ENCODE peak calls at places on chromosomes 12 and 14, in ten cellular contexts. W, A, R, L, B, G, N, Z, S and F are unnamed samples.

GRCh38 chr14:91624757-91625156 is 107.1 kb downstream of the CATSPERB start:
- DNase-seq in G (no peak), L (no peak), W (no peak), N (no peak), R (no peak), A (no peak), B (no peak), Z (no peak), S (no peak), F (no peak)

GRCh38 chr12:130345292-130345691 is 7.6 kb downstream of the PIWIL1 start:
- DNase-seq in G (no peak), L (no peak), W (no peak), N (no peak), S (no peak), R (no peak), B (no peak), A (no peak), Z (no peak), F (no peak)

GRCh38 chr14:90489916-90490726 is 93.3 kb downstream of the CALM1 start:
- DNase-seq in A (peak; percentile 5), Z (no peak), L (no peak), R (peak; percentile 19), S (no peak), N (no peak), G (no peak), B (no peak), W (no peak), F (no peak)

GRCh38 chr14:50831704-50832130 is 755 bp upstream of the NIN start:
- DNase-seq in N (no peak), Z (peak; percentile 45), G (no peak), W (no peak), S (no peak), B (no peak), R (no peak), L (no peak), A (no peak), F (no peak)

GRCh38 chr14:60235440-60235839 is 13.6 kb upstream of the PPM1A start:
- DNase-seq in B (no peak), L (no peak), Z (no peak), G (no peak), S (no peak), N (no peak), A (no peak), W (no peak), R (no peak), F (no peak)

GRCh38 chr14:77603654-77604270 is 12.7 kb downstream of the SPTLC2 start:
- DNase-seq in R (no peak), G (peak; percentile 22), B (no peak), A (peak; percentile 48), S (peak; percentile 59), Z (no peak), N (peak; percentile 87), W (peak; percentile 71), L (peak; percentile 58), F (no peak)

GRCh38 chr12:54033106-54033979 is 493 bp downstream of the HOXC5 start:
- DNase-seq in G (no peak), W (no peak), S (no peak), A (no peak), R (no peak), B (no peak), Z (peak; percentile 47), L (peak; percentile 61), N (peak; percentile 69), F (peak; percentile 61)

GRCh38 chr12:56193025-56193578 is 3.8 kb upstream of the SMARCC2 start:
- DNase-seq in W (peak; percentile 97), L (peak; percentile 87), A (peak; percentile 93), R (peak; percentile 94), S (peak; percentile 93), N (peak; percentile 86), G (no peak), Z (peak; percentile 96), B (peak; percentile 78), F (peak; percentile 85)

GRCh38 chr14:41280745-41281144 is 325.9 kb upstream of the LRFN5 start:
- DNase-seq in Z (peak; percentile 64), W (no peak), N (no peak), G (no peak), B (no peak), A (peak; percentile 69), S (no peak), R (peak; percentile 17), L (no peak), F (no peak)

GRCh38 chr14:95533822-95534221 is 1.0 kb upstream of the GLRX5 start:
- DNase-seq in A (no peak), N (no peak), S (no peak), R (no peak), Z (peak; percentile 23), L (no peak), W (no peak), G (no peak), B (peak; percentile 30), F (peak; percentile 13)

GRCh38 chr14:75307700-75308379 is 29.2 kb downstream of the FOS start:
- DNase-seq in Z (peak; percentile 96), W (peak; percentile 97), S (peak; percentile 94), R (peak; percentile 90), A (peak; percentile 90), B (peak; percentile 91), L (peak; percentile 84), G (peak; percentile 83), N (peak; percentile 91), F (peak; percentile 77)

GRCh38 chr14:100470523-100470897 is 116.7 kb downstream of the BEGAIN start:
- DNase-seq in G (no peak), S (no peak), W (no peak), A (no peak), L (no peak), N (peak; percentile 47), Z (no peak), B (no peak), R (no peak), F (no peak)

GRCh38 chr14:79514700-79515099 is 696.6 kb downstream of the DIO2 start:
- DNase-seq in B (no peak), N (no peak), W (no peak), A (peak; percentile 33), R (peak; percentile 92), L (no peak), G (no peak), Z (peak; percentile 2), S (no peak), F (peak; percentile 23)

GRCh38 chr12:79358716-79359341 is 331.9 kb downstream of the PAWR start:
- DNase-seq in L (no peak), B (no peak), W (no peak), G (no peak), N (no peak), R (peak; percentile 52), A (no peak), Z (peak; percentile 57), S (no peak), F (peak; percentile 20)

GRCh38 chr12:67482751-67483661 is 165.5 kb upstream of the DYRK2 start:
- DNase-seq in R (peak; percentile 74), S (peak; percentile 65), A (peak; percentile 45), W (peak; percentile 80), Z (no peak), G (peak; percentile 75), N (no peak), B (peak; percentile 31), L (peak; percentile 75), F (peak; percentile 82)

GRCh38 chr12:81949721-81950120 is 190.6 kb upstream of the PPFIA2 start:
- DNase-seq in S (no peak), W (no peak), N (no peak), A (no peak), L (no peak), G (no peak), Z (no peak), B (no peak), R (no peak), F (no peak)

GRCh38 chr12:5817246-5817645 is 127.8 kb downstream of the ANO2 start:
- DNase-seq in G (no peak), N (no peak), W (no peak), A (no peak), S (no peak), L (no peak), Z (no peak), R (no peak), B (no peak), F (no peak)

GRCh38 chr14:95348395-95349080 is 28.8 kb upstream of the CLMN start:
- DNase-seq in N (no peak), W (no peak), R (no peak), S (no peak), G (no peak), Z (peak; percentile 42), L (no peak), A (no peak), B (no peak), F (no peak)

DNA sequence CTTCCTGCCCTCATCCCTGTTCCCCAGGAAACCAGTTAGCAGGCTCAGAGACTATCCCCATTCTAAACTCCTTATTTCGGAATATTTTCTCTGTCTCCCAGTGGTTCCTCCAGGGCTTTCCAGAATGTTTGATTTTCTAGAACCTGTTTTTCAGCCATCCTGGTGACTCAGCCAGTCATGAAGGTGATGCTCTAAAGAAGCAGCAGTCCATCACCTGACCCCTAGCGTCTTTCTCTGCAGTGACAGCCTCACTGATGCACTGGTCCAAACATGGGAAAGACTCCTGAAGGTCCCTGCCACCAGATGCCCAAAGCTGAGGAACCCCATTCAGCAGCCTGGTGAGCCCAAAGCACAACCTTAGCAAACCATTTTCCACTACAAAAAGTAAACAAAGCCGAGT is 212.6 kb downstream of the PHETA1 start:
- DNase-seq in L (no peak), W (no peak), Z (no peak), S (no peak), N (no peak), R (no peak), G (no peak), A (no peak), B (no peak), F (no peak)
- TF ChIP-seq CTCF in L (no peak), W (no peak), Z (no peak), S (no peak), N (no peak), R (no peak), G (no peak), A (no peak), B (no peak), F (no peak)

GRCh38 chr12:563899-564298 is 99.3 kb downstream of the NINJ2 start:
- DNase-seq in G (no peak), N (no peak), W (no peak), R (no peak), A (no peak), Z (no peak), B (no peak), L (no peak), S (no peak), F (no peak)
- H3K4me3 ChIP-seq in G (no peak overlapping the region), N (no peak overlapping the region), W (no peak overlapping the region), R (no peak overlapping the region), A (no peak overlapping the region), Z (no peak overlapping the region), B (no peak overlapping the region), L (no peak overlapping the region), S (no peak overlapping the region), F (no peak overlapping the region)

GRCh38 chr12:93007539-93007938 is 78.4 kb upstream of the EEA1 start:
- DNase-seq in W (no peak), A (peak; percentile 33), R (no peak), B (no peak), S (no peak), Z (no peak), L (no peak), N (no peak), G (no peak), F (no peak)
- TF ChIP-seq CTCF in W (no peak), A (no peak), R (no peak), B (no peak), S (no peak), Z (no peak), L (no peak), N (no peak), G (no peak), F (no peak)

DNA sequence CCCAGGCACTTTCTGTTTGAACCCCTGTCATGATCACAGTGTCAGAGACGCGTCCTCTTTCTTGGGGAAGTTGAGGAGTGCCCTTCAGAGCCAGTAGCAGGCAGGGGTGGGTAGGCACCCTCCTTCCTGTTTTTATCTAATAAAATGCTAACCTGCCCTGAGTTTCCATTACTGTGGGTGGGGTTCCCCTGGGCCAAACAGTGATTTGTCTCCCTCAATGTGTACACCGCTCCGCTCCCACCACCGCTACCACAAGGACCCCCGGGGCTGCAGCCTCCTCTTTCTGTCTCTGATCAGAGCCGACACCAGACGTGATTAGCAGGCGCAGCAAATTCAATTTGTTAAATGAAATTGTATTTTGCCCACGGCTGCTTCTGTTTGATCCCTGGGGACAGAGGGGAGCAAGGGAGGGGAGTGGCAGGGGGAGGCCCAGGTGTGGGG is 5.1 kb downstream of the SHMT2 start:
- DNase-seq in S (no peak), L (no peak), W (no peak), R (no peak), Z (no peak), G (no peak), N (no peak), B (no peak), A (no peak), F (no peak)
- H3K4me3 ChIP-seq in S (no peak overlapping the region), L (peak overlapping the region; percentile 49), W (no peak overlapping the region), R (no peak overlapping the region), Z (no peak overlapping the region), G (peak overlapping the region; percentile 69), N (peak overlapping the region; percentile 45), B (no peak overlapping the region), A (no peak overlapping the region), F (no peak overlapping the region)